ENCODE peak calls at places on chromosomes 5 and 9, in five cellular contexts. K, G, C, W and Z are unnamed samples.

GRCh38 chr5:57581772-57582171 is 99.2 kb upstream of the ACTBL2 start:
- DNase-seq in K (no peak), G (no peak), C (no peak), W (no peak), Z (no peak)

GRCh38 chr9:105475302-105475701 is 27.5 kb downstream of the FSD1L start:
- DNase-seq in K (no peak), G (peak), C (no peak), W (peak), Z (no peak)

GRCh38 chr9:94173632-94174031 is 85.5 kb upstream of the ZNF169 start:
- DNase-seq in K (no peak), G (no peak), C (no peak), W (no peak), Z (no peak)

GRCh38 chr5:68339921-68340321 is 124.4 kb downstream of the PIK3R1 start:
- DNase-seq in K (no peak), G (no peak), C (no peak), W (no peak), Z (no peak)

GRCh38 chr5:157745041-157745456 is 1.5 kb downstream of the LSM11 start:
- DNase-seq in K (no peak), G (no peak), C (no peak), W (no peak), Z (peak)

GRCh38 chr9:100674419-100675122 is 96.7 kb downstream of the CAVIN4 start:
- DNase-seq in K (no peak), G (no peak), C (no peak), W (no peak), Z (no peak)

GRCh38 chr5:74762599-74762998 is 4.3 kb downstream of the GFM2 start:
- DNase-seq in K (peak), G (peak), C (peak), W (peak), Z (no peak)

GRCh38 chr9:124263800-124264426 is 6.2 kb downstream of the NEK6 start:
- DNase-seq in K (no peak), G (no peak), C (no peak), W (peak), Z (no peak)

GRCh38 chr5:137292461-137293025 is 206.6 kb downstream of the SPOCK1 start:
- DNase-seq in K (no peak), G (no peak), C (no peak), W (no peak), Z (no peak)

GRCh38 chr9:100352201-100352726 is 478 bp downstream of the TEX10 start:
- DNase-seq in K (no peak), G (peak), C (peak), W (no peak), Z (peak)

GRCh38 chr5:157113007-157113406 is 4.2 kb upstream of the HAVCR2 start:
- DNase-seq in K (no peak), G (peak), C (no peak), W (no peak), Z (no peak)

GRCh38 chr5:81759632-81760005 is 8.7 kb upstream of the SSBP2 start:
- DNase-seq in K (no peak), G (no peak), C (no peak), W (no peak), Z (no peak)

GRCh38 chr9:70392189-70392588 is 22.3 kb downstream of the KLF9 start:
- DNase-seq in K (no peak), G (no peak), C (no peak), W (no peak), Z (no peak)

GRCh38 chr5:137291436-137291835 is 207.7 kb downstream of the SPOCK1 start:
- DNase-seq in K (no peak), G (no peak), C (no peak), W (no peak), Z (no peak)

GRCh38 chr9:73093740-73094379 is 57.8 kb upstream of the ANXA1 start:
- DNase-seq in K (no peak), G (peak), C (no peak), W (no peak), Z (no peak)

GRCh38 chr5:144117412-144117811 is 53.0 kb downstream of the YIPF5 start:
- DNase-seq in K (no peak), G (peak), C (no peak), W (no peak), Z (no peak)

GRCh38 chr5:92560698-92561361 is 1020.2 kb downstream of the NR2F1-AS1 start:
- DNase-seq in K (peak), G (peak), C (no peak), W (no peak), Z (no peak)

GRCh38 chr9:69322256-69322655 is 2.8 kb upstream of the ENTREP1 start:
- DNase-seq in K (no peak), G (no peak), C (no peak), W (no peak), Z (no peak)

GRCh38 chr9:129351058-129351641 is 173.1 kb upstream of the IER5L start:
- DNase-seq in K (no peak), G (no peak), C (no peak), W (no peak), Z (no peak)

GRCh38 chr9:134993996-134994720 is 76.4 kb upstream of the FCN1 start:
- DNase-seq in K (no peak), G (no peak), C (no peak), W (no peak), Z (no peak)

GRCh38 chr9:3125602-3126392 is 281.9 kb upstream of the PUM3 start:
- DNase-seq in K (no peak), G (no peak), C (no peak), W (no peak), Z (no peak)

GRCh38 chr5:88826959-88827585 is 55.9 kb downstream of the MEF2C start:
- DNase-seq in K (peak), G (peak), C (no peak), W (no peak), Z (peak)

GRCh38 chr5:65981548-65981947 is 55.2 kb downstream of the ERBIN start:
- DNase-seq in K (no peak), G (no peak), C (no peak), W (no peak), Z (no peak)
- TF ChIP-seq RAD21 in K (no peak), G (no peak), C (no peak), W (no peak), Z (no peak)

GRCh38 chr9:110954822-110955291 is 83.4 kb downstream of the LPAR1 start:
- DNase-seq in K (no peak), G (peak), C (no peak), W (no peak), Z (no peak)
- TF ChIP-seq RAD21 in K (no peak), G (no peak), C (no peak), W (no peak), Z (no peak)

GRCh38 chr5:112485802-112486427 is 66.8 kb upstream of the EPB41L4A start:
- DNase-seq in K (no peak), G (no peak), C (no peak), W (peak), Z (no peak)

GRCh38 chr5:112492291-112492690 is 73.2 kb upstream of the EPB41L4A start:
- DNase-seq in K (peak), G (peak), C (peak), W (peak), Z (peak)

GRCh38 chr5:112491257-112491656 is 72.2 kb upstream of the EPB41L4A start:
- DNase-seq in K (peak), G (peak), C (peak), W (peak), Z (peak)
- TF ChIP-seq RAD21 in K (no peak), G (no peak), C (no peak), W (no peak), Z (peak)

GRCh38 chr5:148970228-148970627 is 92.6 kb downstream of the SH3TC2 start:
- DNase-seq in K (no peak), G (no peak), C (no peak), W (no peak), Z (no peak)
- TF ChIP-seq RAD21 in K (no peak), G (no peak), C (no peak), W (no peak), Z (no peak)

DNA sequence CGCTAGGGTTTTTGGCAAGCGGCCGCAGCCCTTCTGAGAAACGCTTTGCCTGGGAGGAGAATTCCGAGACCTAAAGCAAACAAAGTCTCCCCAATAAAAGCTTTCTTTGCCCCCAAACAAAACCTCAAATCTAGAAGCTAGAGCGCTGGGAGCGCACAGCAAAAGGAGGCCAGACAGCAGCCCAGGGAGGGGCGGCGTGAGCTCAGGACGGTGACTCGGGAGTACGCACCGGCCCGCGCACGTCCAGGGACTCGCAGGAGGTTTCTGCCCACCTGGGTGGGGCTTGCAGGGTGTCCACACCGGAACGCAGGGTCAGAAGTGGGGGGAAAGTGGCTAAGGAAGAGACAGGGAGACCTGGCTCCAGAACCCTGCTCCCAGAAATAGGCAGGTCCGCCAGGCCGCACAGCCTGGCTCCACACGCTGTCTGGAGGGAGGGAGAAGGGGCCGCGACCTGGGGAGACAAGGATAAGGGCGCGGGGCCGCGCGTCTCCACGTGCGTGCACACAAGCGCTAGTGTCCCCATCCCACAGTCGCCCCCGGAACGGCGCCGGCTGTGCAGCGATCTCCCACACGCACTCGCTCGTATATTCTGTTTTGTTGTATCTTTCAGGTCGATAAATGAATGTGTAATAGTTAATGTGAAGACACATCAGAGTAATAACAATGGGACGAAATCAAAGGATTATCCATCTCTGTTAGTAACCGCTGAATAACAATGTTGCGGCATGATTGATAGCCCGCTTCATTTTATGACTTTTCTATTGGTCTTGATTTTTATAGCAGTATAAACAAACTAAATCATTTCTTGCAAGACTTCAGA is 2.3 kb upstream of the OTP start:
- DNase-seq in K (no peak), G (no peak), C (no peak), W (no peak), Z (no peak)
- TF ChIP-seq RAD21 in K (no peak), G (no peak), C (no peak), W (no peak), Z (no peak)

DNA sequence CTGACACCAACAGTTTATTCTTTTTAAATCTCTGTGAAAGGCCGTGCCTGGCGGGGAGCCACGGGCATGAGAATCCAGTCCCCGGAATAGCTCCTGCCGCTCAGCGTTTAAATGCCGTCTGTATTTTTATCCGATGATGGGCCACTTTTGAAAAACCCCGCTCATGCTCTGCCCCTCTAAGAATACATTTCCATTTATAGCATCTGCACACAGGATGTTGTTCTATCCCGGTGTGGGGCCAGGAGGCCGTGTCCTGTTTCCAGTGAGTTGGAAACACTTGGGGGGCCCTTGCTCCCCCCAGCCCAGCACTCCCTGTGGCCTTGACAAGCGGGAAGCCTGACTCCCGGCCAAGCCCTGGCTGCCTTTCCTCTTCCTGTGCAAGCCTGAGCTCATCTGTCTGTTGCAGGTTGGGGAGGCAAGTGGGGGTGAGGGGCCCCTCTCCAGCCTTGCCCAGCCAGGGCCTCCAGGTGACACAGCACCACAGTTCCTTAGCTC is 39.0 kb downstream of the ERGIC1 start:
- DNase-seq in K (no peak), G (peak), C (no peak), W (no peak), Z (no peak)
- TF ChIP-seq RAD21 in K (no peak), G (no peak), C (no peak), W (no peak), Z (no peak)

GRCh38 chr9:75551866-75552265 is 338.6 kb upstream of the PCSK5 start:
- DNase-seq in K (no peak), G (no peak), C (no peak), W (no peak), Z (no peak)

GRCh38 chr9:75545292-75545691 is 345.2 kb upstream of the PCSK5 start:
- DNase-seq in K (no peak), G (no peak), C (no peak), W (no peak), Z (no peak)

GRCh38 chr9:75552941-75553340 is 337.5 kb upstream of the PCSK5 start:
- DNase-seq in K (no peak), G (no peak), C (no peak), W (no peak), Z (no peak)

DNA sequence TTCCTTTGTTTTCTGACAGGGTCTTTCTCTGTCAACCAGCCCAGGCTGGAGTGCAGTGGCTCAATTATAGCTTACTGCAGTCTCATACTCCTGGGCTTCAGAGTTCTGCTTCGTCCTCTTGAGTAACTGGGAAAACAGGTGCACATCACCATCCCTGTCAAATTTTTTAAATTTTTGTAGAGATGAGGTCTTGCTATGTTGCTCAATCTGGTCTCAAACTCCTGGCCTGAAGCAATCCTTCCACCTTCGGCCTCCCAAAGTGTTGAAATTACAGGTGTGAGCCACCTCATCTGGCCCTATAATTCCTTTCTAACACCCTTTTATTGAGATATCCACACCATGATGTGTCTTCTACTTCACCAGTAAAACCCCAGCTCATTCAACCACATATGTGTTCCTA is 341.6 kb upstream of the PCSK5 start:
- DNase-seq in K (no peak), G (no peak), C (no peak), W (no peak), Z (no peak)
- TF ChIP-seq RAD21 in K (no peak), G (no peak), C (no peak), W (no peak), Z (no peak)

GRCh38 chr9:122382901-122383850 is 12.4 kb downstream of the PTGS1 start:
- DNase-seq in K (no peak), G (peak), C (no peak), W (no peak), Z (no peak)
- TF ChIP-seq RAD21 in K (no peak), G (no peak), C (no peak), W (no peak), Z (no peak)

GRCh38 chr5:149002761-149003689 is 59.8 kb downstream of the SH3TC2 start:
- DNase-seq in K (no peak), G (peak), C (no peak), W (no peak), Z (no peak)
- TF ChIP-seq RAD21 in K (peak), G (peak), C (peak), W (no peak), Z (no peak)